ENCODE peak calls at places on chromosome 13, in five cellular contexts. N, X, K, A and H are unnamed samples.

GRCh38 chr13:29730253-29730652 is 120.2 kb downstream of the UBL3 start:
- DNase-seq in N (no peak), X (no peak), K (no peak), A (no peak), H (no peak)

GRCh38 chr13:27924529-27925141 is 4.8 kb downstream of the PDX1 start:
- DNase-seq in N (no peak), X (no peak), K (no peak), A (peak), H (no peak)

GRCh38 chr13:23928985-23929384 is 31.7 kb upstream of the C1QTNF9B start:
- DNase-seq in N (peak), X (peak), K (peak), A (no peak), H (peak)

GRCh38 chr13:20127563-20128458 is 33.0 kb downstream of the GJA3 start:
- DNase-seq in N (peak), X (peak), K (peak), A (peak), H (no peak)

GRCh38 chr13:66689628-66690027 is 540.5 kb downstream of the PCDH9 start:
- DNase-seq in N (peak), X (peak), K (peak), A (no peak), H (no peak)

GRCh38 chr13:94080527-94080926 is 399.0 kb downstream of the DCT start:
- DNase-seq in N (no peak), X (no peak), K (no peak), A (no peak), H (no peak)

GRCh38 chr13:47033216-47033615 is 136.4 kb upstream of the HTR2A start:
- DNase-seq in N (peak), X (peak), K (peak), A (no peak), H (no peak)

GRCh38 chr13:108326318-108326717 is 56.8 kb downstream of the TNFSF13B start:
- DNase-seq in N (no peak), X (no peak), K (no peak), A (peak), H (no peak)

GRCh38 chr13:38381840-38382239 is 32.2 kb downstream of the UFM1 start:
- DNase-seq in N (no peak), X (peak), K (peak), A (no peak), H (no peak)

GRCh38 chr13:25415196-25415595 is 43.4 kb downstream of the ATP8A2 start:
- DNase-seq in N (no peak), X (no peak), K (no peak), A (no peak), H (no peak)

GRCh38 chr13:110430391-110431338 is 123.6 kb downstream of the COL4A2 start:
- DNase-seq in N (no peak), X (no peak), K (no peak), A (no peak), H (no peak)

GRCh38 chr13:102277286-102277685 is 124.6 kb downstream of the FGF14 start:
- DNase-seq in N (no peak), X (no peak), K (no peak), A (no peak), H (no peak)

GRCh38 chr13:77374339-77374738 is 47.4 kb upstream of the MYCBP2 start:
- DNase-seq in N (no peak), X (no peak), K (no peak), A (no peak), H (no peak)

GRCh38 chr13:51619614-51620013 is 35.4 kb downstream of the WDFY2 start:
- DNase-seq in N (peak), X (no peak), K (peak), A (no peak), H (no peak)

GRCh38 chr13:51861728-51862300 is at the start of gene CCDC70:
- DNase-seq in N (peak), X (peak), K (no peak), A (no peak), H (no peak)

GRCh38 chr13:48223016-48223385 is 10.0 kb upstream of the ITM2B start:
- DNase-seq in N (no peak), X (no peak), K (no peak), A (no peak), H (no peak)

GRCh38 chr13:90880790-90881189 is 466.7 kb upstream of the MIR17HG start:
- DNase-seq in N (no peak), X (no peak), K (no peak), A (no peak), H (no peak)

GRCh38 chr13:90882551-90882950 is 464.9 kb upstream of the MIR17HG start:
- DNase-seq in N (no peak), X (no peak), K (no peak), A (no peak), H (no peak)

GRCh38 chr13:90884066-90884465 is 463.4 kb upstream of the MIR17HG start:
- DNase-seq in N (no peak), X (no peak), K (no peak), A (no peak), H (no peak)

DNA sequence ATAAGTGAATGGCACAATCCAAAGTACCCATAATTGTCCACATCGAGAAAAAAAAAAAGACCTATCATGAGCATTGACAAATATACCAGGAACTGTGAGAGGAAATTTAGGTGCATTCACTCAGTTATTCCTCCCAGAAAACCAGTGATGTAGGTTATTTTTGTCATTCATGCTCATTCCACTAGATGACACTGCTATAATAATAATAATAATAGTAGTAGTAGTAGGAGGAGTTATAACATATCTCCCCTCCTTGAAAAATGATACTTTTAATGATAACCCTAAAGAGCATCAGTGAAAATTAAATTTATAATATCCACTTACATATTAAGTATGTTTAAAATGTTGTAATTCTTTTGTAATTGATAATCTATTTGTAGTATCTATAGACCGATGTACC is 463.9 kb upstream of the MIR17HG start:
- DNase-seq in N (no peak), X (no peak), K (no peak), A (no peak), H (no peak)
- TF ChIP-seq CTCF in N (no peak), X (no peak), K (no peak), A (no peak), H (no peak)

GRCh38 chr13:86080340-86080995 is 281.2 kb upstream of the SLITRK6 start:
- DNase-seq in N (peak), X (peak), K (no peak), A (no peak), H (no peak)

GRCh38 chr13:86082116-86082515 is 282.9 kb upstream of the SLITRK6 start:
- DNase-seq in N (no peak), X (peak), K (no peak), A (no peak), H (no peak)

GRCh38 chr13:86087241-86087640 is 288.0 kb upstream of the SLITRK6 start:
- DNase-seq in N (peak), X (peak), K (no peak), A (no peak), H (no peak)

GRCh38 chr13:86085890-86086289 is 286.7 kb upstream of the SLITRK6 start:
- DNase-seq in N (peak), X (peak), K (no peak), A (no peak), H (no peak)
- TF ChIP-seq CTCF in N (peak), X (peak), K (no peak), A (no peak), H (no peak)

GRCh38 chr13:45682494-45683008 is 19.6 kb upstream of the CBY2 start:
- DNase-seq in N (no peak), X (no peak), K (no peak), A (no peak), H (no peak)

GRCh38 chr13:45681101-45681500 is 21.0 kb upstream of the CBY2 start:
- DNase-seq in N (peak), X (no peak), K (no peak), A (no peak), H (peak)

GRCh38 chr13:45678282-45678681 is 23.8 kb upstream of the CBY2 start:
- DNase-seq in N (no peak), X (no peak), K (no peak), A (no peak), H (no peak)

GRCh38 chr13:45683701-45684100 is 18.4 kb upstream of the CBY2 start:
- DNase-seq in N (no peak), X (no peak), K (no peak), A (no peak), H (no peak)
- TF ChIP-seq CTCF in N (peak), X (peak), K (no peak), A (no peak), H (peak)

GRCh38 chr13:74573654-74574053 is 439.4 kb upstream of the KLF12 start:
- DNase-seq in N (no peak), X (peak), K (no peak), A (no peak), H (no peak)
- TF ChIP-seq CTCF in N (peak), X (peak), K (peak), A (no peak), H (peak)

GRCh38 chr13:45817833-45818232 is 33.7 kb downstream of the SIAH3 start:
- DNase-seq in N (no peak), X (peak), K (no peak), A (no peak), H (no peak)
- TF ChIP-seq CTCF in N (peak), X (no peak), K (no peak), A (no peak), H (peak)

DNA sequence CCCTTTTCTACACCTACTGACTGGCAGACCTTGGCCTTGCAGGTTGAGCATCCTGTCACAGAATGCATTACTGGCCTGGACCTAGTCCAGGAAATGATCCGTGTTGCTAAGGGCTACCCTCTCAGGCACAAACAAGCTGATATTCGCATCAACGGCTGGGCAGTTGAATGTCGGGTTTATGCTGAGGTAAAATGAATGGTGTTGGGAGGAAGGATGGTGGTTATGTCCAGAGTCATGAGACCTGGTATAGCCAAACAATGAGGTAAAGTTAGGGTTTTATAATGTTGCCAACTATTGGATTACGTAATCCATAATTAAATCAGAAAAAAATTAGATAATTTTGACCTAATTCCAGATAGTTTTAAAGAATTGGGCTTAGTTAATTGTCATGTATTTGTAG is 212.5 kb downstream of the PCCA start:
- DNase-seq in N (no peak), X (no peak), K (peak), A (no peak), H (peak)
- TF ChIP-seq CTCF in N (no peak), X (no peak), K (no peak), A (no peak), H (no peak)

GRCh38 chr13:98406971-98407370 is 169.9 kb downstream of the STK24 start:
- DNase-seq in N (no peak), X (no peak), K (no peak), A (no peak), H (no peak)

GRCh38 chr13:98405690-98406344 is 171.1 kb downstream of the STK24 start:
- DNase-seq in N (no peak), X (no peak), K (no peak), A (no peak), H (no peak)

GRCh38 chr13:98403076-98403475 is 173.8 kb downstream of the STK24 start:
- DNase-seq in N (no peak), X (no peak), K (no peak), A (no peak), H (no peak)

GRCh38 chr13:98406475-98406874 is 170.4 kb downstream of the STK24 start:
- DNase-seq in N (no peak), X (no peak), K (no peak), A (no peak), H (no peak)

GRCh38 chr13:98405107-98405571 is 171.8 kb downstream of the STK24 start:
- DNase-seq in N (peak), X (no peak), K (peak), A (no peak), H (no peak)
- TF ChIP-seq CTCF in N (no peak), X (no peak), K (no peak), A (peak), H (peak)

DNA sequence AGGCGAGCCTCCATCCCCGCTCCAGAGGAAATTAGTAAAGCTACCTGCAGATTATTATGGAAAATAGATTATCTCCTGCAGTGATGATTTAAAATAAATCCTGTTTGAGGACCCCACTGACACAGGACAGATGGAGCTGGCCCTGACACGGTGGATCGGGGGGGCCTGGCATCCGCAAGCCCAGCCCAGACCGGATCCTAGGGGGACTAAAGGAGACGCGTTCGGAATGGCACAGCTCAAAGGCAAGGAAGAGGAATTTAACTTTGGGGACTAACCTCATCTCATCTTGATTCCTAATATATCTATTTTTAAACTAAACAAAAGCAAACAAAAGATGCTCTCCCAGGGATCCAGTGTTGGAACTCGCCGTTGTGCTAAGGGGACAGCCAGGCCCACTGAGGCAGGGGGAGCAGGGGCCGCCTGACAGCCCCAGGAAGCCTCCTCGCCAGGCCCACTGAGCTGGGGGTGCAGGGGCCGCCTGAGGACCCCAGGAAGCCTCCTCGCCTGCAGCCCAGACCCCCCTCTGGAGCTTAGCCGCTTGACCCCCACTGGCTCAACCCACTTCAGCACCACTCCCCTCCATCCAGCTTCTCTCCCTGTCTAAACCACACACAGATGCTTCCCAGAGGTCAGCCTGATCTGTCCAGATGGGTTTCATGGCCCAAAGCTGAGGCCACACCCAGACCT is 78.6 kb downstream of the SPACA7 start:
- DNase-seq in N (no peak), X (no peak), K (no peak), A (no peak), H (no peak)
- TF ChIP-seq CTCF in N (no peak), X (no peak), K (no peak), A (no peak), H (no peak)